ENCODE peak calls at places on chromosomes 12 and 14, in five cellular contexts. F is neuronal stem cell, S is keratinocyte, T is HepG2, W is GM23248. H is an unnamed sample.

GRCh38 chr12:132523576-132524331 is 33.8 kb downstream of the FBRSL1 start:
- DNase-seq in F (peak; percentile 45), S (no peak), T (peak; percentile 32), W (peak; percentile 70), H (no peak)

GRCh38 chr12:109482894-109483293 is 5.5 kb downstream of the UBE3B start:
- DNase-seq in F (no peak), S (no peak), T (no peak), W (no peak), H (no peak)

GRCh38 chr12:110844551-110845395 is 2.0 kb upstream of the CCDC63 start:
- DNase-seq in F (no peak), S (no peak), T (no peak), W (peak; percentile 73), H (no peak)

GRCh38 chr12:6333566-6333965 is 8.3 kb downstream of the TNFRSF1A start:
- DNase-seq in F (no peak), S (no peak), T (no peak), W (peak; percentile 95), H (peak; percentile 69)

GRCh38 chr12:132602578-132603239 is 7.7 kb downstream of the LRCOL1 start:
- DNase-seq in F (no peak), S (no peak), T (no peak), W (no peak), H (peak; percentile 92)

GRCh38 chr12:44015333-44015941 is 179.6 kb downstream of the TMEM117 start:
- DNase-seq in F (peak; percentile 43), S (peak; percentile 30), T (peak; percentile 43), W (peak; percentile 70), H (no peak)

GRCh38 chr12:74896186-74896585 is 313.5 kb downstream of the KCNC2 start:
- DNase-seq in F (no peak), S (no peak), T (no peak), W (no peak), H (no peak)

GRCh38 chr14:98935921-98936320 is 336.1 kb downstream of the BCL11B start:
- DNase-seq in F (no peak), S (no peak), T (no peak), W (no peak), H (no peak)

GRCh38 chr12:56979628-56980027 is 22.2 kb upstream of the RDH16 start:
- DNase-seq in F (no peak), S (no peak), T (no peak), W (peak; percentile 35), H (no peak)

GRCh38 chr12:65611396-65611795 is 212.9 kb upstream of the HMGA2 start:
- DNase-seq in F (no peak), S (no peak), T (no peak), W (no peak), H (no peak)

GRCh38 chr14:65320661-65321308 is 91.7 kb upstream of the FUT8 start:
- DNase-seq in F (no peak), S (no peak), T (no peak), W (no peak), H (no peak)

GRCh38 chr14:69519253-69519661 is 34.7 kb downstream of the PLEKHD1 start:
- DNase-seq in F (no peak), S (no peak), T (no peak), W (no peak), H (no peak)

GRCh38 chr14:34888186-34888585 is 13.0 kb upstream of the BAZ1A start:
- DNase-seq in F (no peak), S (no peak), T (no peak), W (no peak), H (no peak)

GRCh38 chr14:21072781-21073339 is 2.8 kb downstream of the ARHGEF40 start:
- DNase-seq in F (no peak), S (no peak), T (no peak), W (no peak), H (no peak)

GRCh38 chr14:58060898-58061297 is 91.1 kb downstream of the ARMH4 start:
- DNase-seq in F (no peak), S (no peak), T (no peak), W (no peak), H (no peak)

GRCh38 chr12:104494137-104494815 is 37.5 kb downstream of the CHST11 start:
- DNase-seq in F (no peak), S (no peak), T (no peak), W (peak; percentile 73), H (no peak)

GRCh38 chr12:117360551-117361311 is 695 bp downstream of the NOS1 start:
- DNase-seq in F (no peak), S (no peak), T (no peak), W (no peak), H (no peak)

GRCh38 chr12:67705394-67706370 is 57.1 kb downstream of the DYRK2 start:
- DNase-seq in F (no peak), S (no peak), T (no peak), W (peak; percentile 67), H (no peak)

GRCh38 chr12:50647031-50647430 is 116.9 kb upstream of the ATF1 start:
- DNase-seq in F (no peak), S (no peak), T (no peak), W (no peak), H (no peak)

GRCh38 chr12:114668151-114668891 is 15.7 kb downstream of the TBX3 start:
- DNase-seq in F (no peak), S (peak; percentile 26), T (peak; percentile 93), W (peak; percentile 96), H (peak; percentile 91)

GRCh38 chr12:101775814-101776213 is 36.6 kb upstream of the SYCP3 start:
- DNase-seq in F (no peak), S (no peak), T (no peak), W (no peak), H (no peak)
- H3K9ac ChIP-seq in F (no peak overlapping the region), S (no peak overlapping the region), T (no peak overlapping the region), W (no peak overlapping the region), H (no peak overlapping the region)

GRCh38 chr12:128316981-128317526 is 50.1 kb downstream of the TMEM132C start:
- DNase-seq in F (no peak), S (no peak), T (no peak), W (no peak), H (no peak)
- H3K4me1 ChIP-seq in F (peaks cover 2% of the 10 kb centered on the region), S (no peaks in the 10 kb centered on the region), T (no peaks in the 10 kb centered on the region), W (no peaks in the 10 kb centered on the region), H (no peaks in the 10 kb centered on the region)

GRCh38 chr14:49908433-49908782 is 15.5 kb downstream of the ARF6 start:
- DNase-seq in F (no peak), S (no peak), T (no peak), W (peak; percentile 27), H (no peak)
- H3K9ac ChIP-seq in F (no peak overlapping the region), S (peak overlapping the region; percentile 74), T (no peak overlapping the region), W (peak overlapping the region; percentile 39), H (no peak overlapping the region)

GRCh38 chr12:11723993-11724392 is 74.5 kb downstream of the ETV6 start:
- DNase-seq in F (no peak), S (no peak), T (no peak), W (no peak), H (no peak)
- H3K4me1 ChIP-seq in F (peaks cover 16% of the 10 kb centered on the region), S (peaks cover 33% of the 10 kb centered on the region), T (peaks cover 23% of the 10 kb centered on the region), W (peaks cover 31% of the 10 kb centered on the region), H (peaks cover 9% of the 10 kb centered on the region)

GRCh38 chr14:53953002-53953827 is 3.4 kb downstream of the BMP4 start:
- DNase-seq in F (no peak), S (no peak), T (peak; percentile 69), W (peak; percentile 58), H (peak; percentile 97)
- H3K9ac ChIP-seq in F (peak overlapping the region; percentile 74), S (peak overlapping the region; percentile 76), T (peak overlapping the region; percentile 93), W (no peak overlapping the region), H (peak overlapping the region; percentile 54)

DNA sequence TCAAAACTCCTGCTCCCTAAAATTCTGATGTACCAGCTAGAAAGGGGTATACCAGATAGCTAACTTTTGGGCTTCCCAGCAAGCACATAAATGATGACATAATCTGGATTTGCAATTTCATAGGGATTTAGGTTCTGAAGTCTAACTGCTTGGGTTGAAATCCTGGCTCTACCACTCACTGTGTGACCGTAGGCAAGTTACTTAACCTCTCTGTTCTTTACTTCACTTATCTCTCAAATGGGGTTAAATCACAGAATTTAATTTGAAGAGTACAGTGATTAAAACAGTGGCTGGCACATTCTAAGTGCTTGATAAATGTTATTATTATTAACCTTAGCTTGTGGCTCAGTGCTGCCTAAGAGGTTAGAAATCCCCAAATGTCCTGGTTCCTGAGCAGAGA is 49.1 kb upstream of the NUAK1 start:
- DNase-seq in F (no peak), S (no peak), T (no peak), W (no peak), H (no peak)
- H3K4me1 ChIP-seq in F (peaks cover 26% of the 10 kb centered on the region), S (no peaks in the 10 kb centered on the region), T (peaks cover 27% of the 10 kb centered on the region), W (no peaks in the 10 kb centered on the region), H (peaks cover 4% of the 10 kb centered on the region)